ENCODE peak calls at places on chromosomes 4 and X, in eight cellular contexts. G, F, E, Q, K, W, S and A are unnamed samples.

GRCh38 chr4:126448093-126448820 is 1133.5 kb downstream of the FAT4 start:
- DNase-seq in G (no peak), W (no peak), E (no peak), S (no peak), K (no peak), Q (no peak), F (no peak), A (no peak)

GRCh38 chr4:85777908-85778808 is 303.2 kb downstream of the ARHGAP24 start:
- DNase-seq in G (peak), S (peak), Q (peak), E (no peak), K (no peak), W (no peak), F (no peak), A (peak)

GRCh38 chr4:28686618-28687017 is 1826.0 kb downstream of the STIM2 start:
- DNase-seq in E (peak), S (peak), Q (no peak), F (peak), W (no peak), K (no peak), G (peak), A (peak)

GRCh38 chr4:79652232-79652631 is 244.2 kb upstream of the GK2 start:
- DNase-seq in E (no peak), F (no peak), G (peak), Q (no peak), S (no peak), K (no peak), W (no peak), A (no peak)

GRCh38 chr4:156672924-156673323 is 298.7 kb downstream of the PDGFC start:
- DNase-seq in W (no peak), E (no peak), Q (no peak), K (no peak), S (no peak), G (peak), F (no peak), A (peak)

GRCh38 chr4:147772459-147772969 is 40.6 kb downstream of the ARHGAP10 start:
- DNase-seq in G (peak), K (no peak), Q (no peak), W (no peak), E (no peak), S (no peak), F (no peak), A (peak)

GRCh38 chrX:67574696-67575095 is 30.9 kb downstream of the AR start:
- DNase-seq in F (no peak), K (no peak), G (peak), E (no peak), S (no peak), W (no peak), Q (no peak), A (peak)

GRCh38 chr4:22410645-22411247 is 105.1 kb downstream of the ADGRA3 start:
- DNase-seq in W (no peak), S (no peak), G (no peak), K (peak), F (peak), E (no peak), Q (no peak), A (no peak)

GRCh38 chr4:142156246-142156645 is 519.9 kb downstream of the IL15 start:
- DNase-seq in E (no peak), S (no peak), G (no peak), F (no peak), K (no peak), W (no peak), Q (no peak), A (no peak)

GRCh38 chr4:173547889-173548288 is 17.9 kb upstream of the HAND2 start:
- DNase-seq in S (no peak), G (no peak), W (no peak), Q (no peak), F (no peak), E (no peak), K (no peak), A (no peak)

GRCh38 chrX:117120700-117121099 is 657.9 kb upstream of the CT83 start:
- DNase-seq in G (no peak), F (no peak), K (no peak), S (no peak), E (peak), W (no peak), Q (no peak), A (no peak)

GRCh38 chr4:38123555-38123954 is 163.4 kb downstream of the PTTG2 start:
- DNase-seq in Q (no peak), F (no peak), W (no peak), G (no peak), K (no peak), S (no peak), E (no peak), A (no peak)

GRCh38 chr4:123415977-123416376 is 19.4 kb downstream of the SPRY1 start:
- DNase-seq in W (no peak), F (no peak), E (no peak), K (peak), S (no peak), Q (no peak), G (peak), A (peak)

GRCh38 chr4:6854098-6854744 is 55.4 kb upstream of the TBC1D14 start:
- DNase-seq in Q (peak), S (no peak), E (no peak), K (no peak), W (no peak), F (no peak), G (no peak), A (no peak)

GRCh38 chr4:146382194-146382593 is 139.5 kb downstream of the SLC10A7 start:
- DNase-seq in K (no peak), W (no peak), F (peak), S (no peak), G (no peak), E (no peak), Q (no peak), A (no peak)

GRCh38 chrX:23898412-23898959 is 9.3 kb downstream of the APOO start:
- DNase-seq in K (no peak), S (no peak), W (no peak), Q (no peak), G (peak), F (no peak), E (no peak), A (no peak)

GRCh38 chr4:77800077-77800476 is 19.1 kb downstream of the CNOT6L start:
- DNase-seq in K (no peak), F (no peak), S (no peak), Q (no peak), W (no peak), G (no peak), E (no peak), A (no peak)

GRCh38 chrX:126272795-126273497 is 106.9 kb upstream of the DCAF12L2 start:
- DNase-seq in F (no peak), S (no peak), K (no peak), W (no peak), G (no peak), E (no peak), Q (no peak), A (no peak)

GRCh38 chrX:31366076-31366475 is 294.2 kb upstream of the FTHL17 start:
- DNase-seq in K (no peak), S (no peak), G (no peak), E (no peak), F (no peak), Q (no peak), W (no peak), A (peak)

GRCh38 chr4:123259676-123260428 is 136.7 kb upstream of the SPRY1 start:
- DNase-seq in G (no peak), S (no peak), K (no peak), Q (no peak), W (no peak), F (no peak), E (no peak), A (no peak)

GRCh38 chr4:187656953-187657352 is 338.6 kb upstream of the ZFP42 start:
- DNase-seq in Q (no peak), E (no peak), G (peak), K (no peak), F (no peak), W (no peak), S (no peak), A (peak)

GRCh38 chr4:55561884-55562283 is 15.2 kb upstream of the CLOCK start:
- DNase-seq in W (no peak), E (no peak), S (peak), K (peak), G (no peak), Q (no peak), F (no peak), A (no peak)